ENCODE peak calls at places on chromosomes 5 and 9, in four cellular contexts. C is H1, O is NT2/D1, J is HepG2. H is an unnamed sample.

GRCh38 chr5:17099946-17100345 is 117.5 kb upstream of the BASP1 start:
- DNase-seq in C (no peak), O (no peak), J (no peak), H (no peak)

GRCh38 chr5:132767150-132767549 is 9.9 kb downstream of the SEPTIN8 start:
- DNase-seq in C (no peak), O (no peak), J (no peak), H (no peak)

GRCh38 chr9:102237094-102237493 is 498.6 kb upstream of the GRIN3A start:
- DNase-seq in C (no peak), O (no peak), J (no peak), H (no peak)

GRCh38 chr5:27315541-27316282 is 277.3 kb upstream of the CDH9 start:
- DNase-seq in C (peak), O (no peak), J (no peak), H (no peak)

GRCh38 chr9:135517407-135517822 is 3.8 kb upstream of the LCN1 start:
- DNase-seq in C (no peak), O (no peak), J (no peak), H (no peak)

GRCh38 chr5:14675865-14676300 is 11.4 kb downstream of the OTULIN start:
- DNase-seq in C (no peak), O (no peak), J (no peak), H (no peak)

GRCh38 chr5:1174122-1174936 is 27.1 kb upstream of the SLC6A19 start:
- DNase-seq in C (no peak), O (peak), J (peak), H (peak)

GRCh38 chr9:22452415-22453010 is 5.9 kb downstream of the DMRTA1 start:
- DNase-seq in C (no peak), O (peak), J (peak), H (peak)

GRCh38 chr9:120915854-120916495 is 10.6 kb downstream of the TRAF1 start:
- DNase-seq in C (no peak), O (no peak), J (no peak), H (no peak)

GRCh38 chr5:30183736-30184135 is 1009.8 kb upstream of the CDH6 start:
- DNase-seq in C (no peak), O (no peak), J (no peak), H (no peak)

GRCh38 chr5:160894-161540 is 30.3 kb upstream of the LRRC14B start:
- DNase-seq in C (no peak), O (no peak), J (no peak), H (no peak)

GRCh38 chr9:124659099-124659659 is 111.9 kb downstream of the NR6A1 start:
- DNase-seq in C (peak), O (no peak), J (peak), H (peak)

GRCh38 chr9:124660341-124660801 is 110.7 kb downstream of the NR6A1 start:
- DNase-seq in C (no peak), O (no peak), J (peak), H (peak)

GRCh38 chr9:124662561-124662960 is 108.5 kb downstream of the NR6A1 start:
- DNase-seq in C (no peak), O (no peak), J (no peak), H (no peak)

GRCh38 chr9:124663046-124663961 is 107.8 kb downstream of the NR6A1 start:
- DNase-seq in C (no peak), O (no peak), J (no peak), H (no peak)

DNA sequence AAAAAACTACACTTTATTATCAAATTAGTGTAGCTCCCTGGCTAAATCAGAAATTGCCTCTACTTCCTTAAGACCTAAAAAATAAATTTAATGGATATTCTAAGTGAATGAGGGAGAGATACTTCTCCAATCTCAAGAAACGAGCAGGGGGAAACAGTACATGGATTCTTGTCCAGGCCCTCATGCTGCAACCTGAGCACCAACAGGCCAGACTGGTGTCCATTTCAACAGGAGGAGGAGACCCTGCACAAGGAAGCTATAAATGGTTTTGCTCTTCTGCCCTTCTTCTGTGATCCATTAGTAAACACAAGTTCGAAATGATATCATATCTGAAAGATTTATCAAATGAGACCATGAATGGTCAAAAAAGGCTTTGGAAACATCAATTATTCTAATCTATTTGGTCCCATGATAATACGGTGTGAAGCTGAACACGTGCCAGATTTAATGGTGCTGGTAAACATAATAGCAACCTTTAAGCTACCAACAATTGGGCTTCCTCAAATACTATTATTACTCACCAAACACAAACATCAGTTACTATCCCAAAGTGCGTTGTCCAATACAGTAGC is 109.8 kb downstream of the NR6A1 start:
- DNase-seq in C (no peak), O (no peak), J (no peak), H (peak)
- TF ChIP-seq SUZ12 in C (no peak), O (no peak), J (no peak), H (no peak)

GRCh38 chr9:127805620-127806019 is 2.9 kb downstream of the FPGS start:
- DNase-seq in C (peak), O (peak), J (peak), H (peak)

GRCh38 chr9:127806871-127807270 is 4.2 kb downstream of the FPGS start:
- DNase-seq in C (no peak), O (no peak), J (no peak), H (no peak)

GRCh38 chr9:127803507-127804352 is 1.0 kb downstream of the FPGS start:
- DNase-seq in C (no peak), O (no peak), J (no peak), H (no peak)

GRCh38 chr9:127802576-127803443 is at the start of gene FPGS:
- DNase-seq in C (peak), O (peak), J (peak), H (peak)

GRCh38 chr9:127801955-127802575 is 617 bp upstream of the FPGS start:
- DNase-seq in C (no peak), O (peak), J (no peak), H (no peak)
- TF ChIP-seq SUZ12 in C (no peak), O (no peak), J (no peak), H (no peak)

DNA sequence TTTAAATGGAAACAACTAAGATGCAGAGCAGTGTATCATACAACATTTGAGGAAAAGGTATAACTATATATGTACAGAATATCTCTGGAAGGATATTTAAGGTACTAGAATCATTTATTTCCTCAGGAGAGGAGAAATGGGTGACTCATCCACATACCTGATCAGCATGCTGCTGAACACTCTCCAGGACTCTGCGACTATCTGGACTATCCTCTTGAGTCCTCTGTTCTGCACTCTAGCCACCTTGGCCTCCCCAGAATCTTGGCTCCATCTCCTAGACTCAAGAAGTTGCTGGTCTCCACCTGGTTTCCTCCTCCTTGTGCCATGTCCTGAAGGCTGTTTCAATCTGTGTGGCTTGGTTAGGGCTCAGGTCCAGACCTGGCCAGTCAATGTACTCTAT is 8.8 kb upstream of the PRDM6 start:
- DNase-seq in C (no peak), O (no peak), J (no peak), H (no peak)
- TF ChIP-seq SUZ12 in C (no peak), O (no peak), J (no peak), H (no peak)

GRCh38 chr9:116417464-116417863 is 263.9 kb downstream of the PAPPA start:
- DNase-seq in C (no peak), O (no peak), J (no peak), H (no peak)
- TF ChIP-seq SUZ12 in C (no peak), O (no peak), J (no peak), H (no peak)

GRCh38 chr9:131674425-131675421 is 65.2 kb downstream of the RAPGEF1 start:
- DNase-seq in C (no peak), O (no peak), J (no peak), H (no peak)
- TF ChIP-seq SUZ12 in C (no peak), O (no peak), J (no peak), H (no peak)

GRCh38 chr9:109098221-109098959 is 21.4 kb downstream of the TMEM245 start:
- DNase-seq in C (no peak), O (no peak), J (peak), H (peak)
- TF ChIP-seq SUZ12 in C (no peak), O (no peak), J (no peak), H (no peak)